ENCODE peak calls at places on chromosomes 4 and X, in nine cellular contexts. V is astrocyte of the cerebellum; N is upper lobe of right lung; L is cardiac muscle cell; C is AG10803; E is effector memory CD4-positive, alpha-beta T cell; W is lower leg skin; O is fibroblast of lung; T is left ventricle myocardium inferior. J is an unnamed sample.

GRCh38 chrX:41076742-41077141 is 8.5 kb upstream of the USP9X start:
- DNase-seq in V (no peak), N (no peak), L (no peak), C (no peak), E (no peak), W (no peak), O (no peak), T (no peak), J (no peak)

GRCh38 chr4:144754562-144755410 is 108.8 kb downstream of the HHIP start:
- DNase-seq in V (peak; percentile 28), N (no peak), L (peak; percentile 71), C (peak; percentile 12), E (no peak), W (no peak), O (peak; percentile 58), T (no peak), J (no peak)

GRCh38 chr4:189787216-189788031 is 153.2 kb upstream of the FRG1 start:
- DNase-seq in V (no peak), N (no peak), L (no peak), C (peak; percentile 26), E (no peak), W (no peak), O (peak; percentile 29), T (no peak), J (no peak)

GRCh38 chrX:70479970-70480659 is 35.5 kb downstream of the DLG3 start:
- DNase-seq in V (no peak), N (no peak), L (peak; percentile 54), C (no peak), E (no peak), W (no peak), O (peak; percentile 11), T (no peak), J (peak; percentile 56)

GRCh38 chrX:46386511-46386910 is 158.7 kb downstream of the ZNF674 start:
- DNase-seq in V (no peak), N (no peak), L (no peak), C (no peak), E (no peak), W (no peak), O (no peak), T (no peak), J (no peak)

GRCh38 chr4:153257966-153258365 is 53.7 kb downstream of the TRIM2 start:
- DNase-seq in V (no peak), N (no peak), L (no peak), C (no peak), E (no peak), W (no peak), O (no peak), T (no peak), J (no peak)

GRCh38 chrX:95318882-95319281 is 1365.8 kb upstream of the DIAPH2 start:
- DNase-seq in V (no peak), N (no peak), L (no peak), C (no peak), E (no peak), W (no peak), O (no peak), T (no peak), J (no peak)

GRCh38 chr4:153490985-153491483 is 24.9 kb downstream of the TMEM131L start:
- DNase-seq in V (no peak), N (no peak), L (no peak), C (no peak), E (no peak), W (no peak), O (no peak), T (no peak), J (no peak)

GRCh38 chrX:14398725-14399124 is 130.6 kb upstream of the GLRA2 start:
- DNase-seq in V (no peak), N (no peak), L (no peak), C (peak; percentile 80), E (no peak), W (no peak), O (peak; percentile 46), T (no peak), J (peak; percentile 83)

GRCh38 chr4:139453041-139453370 is 915 bp upstream of the RAB33B start:
- DNase-seq in V (peak; percentile 42), N (no peak), L (no peak), C (no peak), E (peak; percentile 66), W (no peak), O (no peak), T (no peak), J (no peak)

GRCh38 chrX:153970398-153971123 is 1.1 kb downstream of the HCFC1 start:
- DNase-seq in V (peak; percentile 29), N (no peak), L (peak; percentile 78), C (peak; percentile 70), E (peak; percentile 39), W (no peak), O (peak; percentile 90), T (no peak), J (peak; percentile 33)

GRCh38 chrX:150161092-150161672 is 201.9 kb upstream of the MAMLD1 start:
- DNase-seq in V (no peak), N (no peak), L (no peak), C (peak; percentile 16), E (no peak), W (no peak), O (no peak), T (no peak), J (no peak)

GRCh38 chr4:32032136-32032672 is 1312.0 kb downstream of the PCDH7 start:
- DNase-seq in V (no peak), N (no peak), L (no peak), C (no peak), E (no peak), W (no peak), O (no peak), T (no peak), J (no peak)

DNA sequence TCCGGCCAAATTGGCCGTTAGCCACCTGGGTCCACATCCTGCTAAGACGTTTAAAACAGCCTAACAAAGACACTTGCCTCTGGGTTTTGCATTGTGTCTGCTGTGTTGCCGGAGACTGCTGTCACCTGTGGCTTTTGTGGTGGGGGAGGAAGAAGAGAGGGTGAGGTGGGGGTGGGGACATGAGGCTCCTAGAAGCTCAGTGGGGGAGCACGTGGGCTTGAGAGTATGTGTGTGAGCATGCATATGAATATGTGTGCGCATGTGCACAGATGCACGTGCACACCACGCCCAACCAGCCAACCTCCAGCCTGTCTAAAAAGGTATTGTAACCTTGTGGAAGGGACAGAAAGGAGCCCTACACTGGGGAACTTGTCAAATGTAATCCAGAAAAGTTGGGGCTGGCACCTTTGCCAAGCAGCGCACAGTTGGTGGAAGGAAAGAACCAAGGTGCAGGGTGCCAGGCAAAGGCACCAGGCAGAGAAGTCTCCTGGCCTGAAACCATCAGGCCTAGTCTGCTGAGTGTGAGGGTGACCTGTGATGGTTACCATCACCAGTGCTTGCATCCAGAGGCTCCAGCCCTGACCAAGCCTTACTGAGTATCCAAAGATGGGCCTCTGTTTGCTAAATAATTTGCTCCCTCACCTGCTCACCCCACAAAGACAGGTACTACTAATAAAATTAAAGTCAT is 10.1 kb upstream of the SASH3 start:
- DNase-seq in V (peak; percentile 20), N (no peak), L (no peak), C (no peak), E (peak; percentile 66), W (no peak), O (no peak), T (no peak), J (no peak)
- H3K4me3 ChIP-seq in V (no peak overlapping the region), N (no peak overlapping the region), L (no peak overlapping the region), C (no peak overlapping the region), E (no peak overlapping the region), W (no peak overlapping the region), O (no peak overlapping the region), T (no peak overlapping the region), J (no peak overlapping the region)

GRCh38 chr4:185399466-185399865 is 2.8 kb downstream of the ANKRD37 start:
- DNase-seq in V (no peak), N (no peak), L (no peak), C (no peak), E (no peak), W (no peak), O (no peak), T (no peak), J (no peak)
- H3K4me3 ChIP-seq in V (no peak overlapping the region), N (no peak overlapping the region), L (no peak overlapping the region), C (no peak overlapping the region), E (no peak overlapping the region), W (no peak overlapping the region), O (no peak overlapping the region), T (peak overlapping the region; percentile 1), J (no peak overlapping the region)

DNA sequence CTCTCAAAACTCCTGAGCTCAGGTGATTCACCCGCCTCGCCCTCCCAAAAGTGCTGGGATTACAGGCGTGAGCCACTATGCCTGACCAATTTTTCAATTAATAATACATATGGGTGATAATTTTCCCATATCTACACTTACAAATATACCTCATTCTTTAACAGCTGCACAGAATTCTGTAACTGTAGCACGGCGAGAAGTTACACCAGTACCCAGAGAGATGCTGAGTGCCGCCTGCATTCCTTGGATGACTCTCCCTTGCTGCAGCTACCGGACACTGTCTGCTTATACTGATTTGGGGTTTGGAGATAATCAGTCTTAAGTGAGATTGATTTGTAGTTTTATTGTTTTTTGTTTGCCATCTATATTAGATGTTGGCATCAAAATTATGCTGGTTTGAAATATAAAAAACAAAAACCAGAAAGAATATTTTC is 5.8 kb downstream of the TIFA start:
- DNase-seq in V (no peak), N (no peak), L (peak; percentile 11), C (no peak), E (no peak), W (no peak), O (no peak), T (no peak), J (no peak)
- H3K4me3 ChIP-seq in V (no peak overlapping the region), N (peak overlapping the region; percentile 24), L (no peak overlapping the region), C (no peak overlapping the region), E (no peak overlapping the region), W (no peak overlapping the region), O (no peak overlapping the region), T (peak overlapping the region; percentile 53), J (no peak overlapping the region)

GRCh38 chr4:107824367-107825071 is at the start of gene SGMS2:
- DNase-seq in V (peak; percentile 45), N (peak; percentile 95), L (peak; percentile 92), C (peak; percentile 84), E (no peak), W (peak; percentile 98), O (peak; percentile 80), T (peak; percentile 86), J (peak; percentile 90)

GRCh38 chr4:107823870-107824366 is 814 bp upstream of the SGMS2 start:
- DNase-seq in V (no peak), N (no peak), L (no peak), C (no peak), E (no peak), W (no peak), O (no peak), T (no peak), J (no peak)

GRCh38 chr4:107828315-107828714 is 3.6 kb downstream of the SGMS2 start:
- DNase-seq in V (no peak), N (no peak), L (no peak), C (no peak), E (no peak), W (no peak), O (no peak), T (no peak), J (no peak)

GRCh38 chr4:107825072-107825789 is 499 bp downstream of the SGMS2 start:
- DNase-seq in V (no peak), N (peak; percentile 89), L (peak; percentile 65), C (peak; percentile 44), E (no peak), W (peak; percentile 90), O (peak; percentile 45), T (no peak), J (peak; percentile 42)

DNA sequence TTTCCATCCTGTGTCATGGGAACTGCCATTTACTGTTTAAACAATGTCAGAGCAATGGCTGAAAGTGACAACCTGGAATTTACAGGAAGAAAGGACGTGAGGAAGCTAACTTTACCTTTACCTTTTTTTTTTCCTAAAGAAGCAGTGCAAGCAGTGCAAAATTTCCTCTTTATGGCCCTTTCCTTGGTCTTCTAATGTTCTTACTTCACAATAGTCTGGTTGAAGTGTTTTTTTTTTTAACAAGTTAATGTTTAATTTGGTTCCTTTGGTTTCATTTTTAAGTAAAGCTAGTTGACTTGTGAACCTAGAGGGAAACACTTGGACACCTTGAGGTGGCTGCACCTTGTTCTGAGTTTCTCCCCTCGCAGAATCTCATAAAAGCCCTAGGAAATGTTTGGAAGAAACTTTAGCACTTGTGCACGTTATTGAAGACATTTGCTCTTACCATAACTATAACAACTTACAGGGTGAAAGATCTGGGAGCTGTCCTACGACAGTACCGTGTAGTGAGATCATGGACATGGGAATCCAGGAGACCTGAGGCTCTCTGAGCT is 1.8 kb downstream of the SGMS2 start:
- DNase-seq in V (no peak), N (no peak), L (no peak), C (no peak), E (no peak), W (no peak), O (no peak), T (no peak), J (no peak)
- H3K4me3 ChIP-seq in V (no peak overlapping the region), N (peak overlapping the region; percentile 80), L (no peak overlapping the region), C (peak overlapping the region; percentile 80), E (no peak overlapping the region), W (no peak overlapping the region), O (peak overlapping the region; percentile 79), T (peak overlapping the region; percentile 89), J (peak overlapping the region; percentile 69)

J was measured in PC-9.